ENCODE peak calls at places on chromosomes 13 and 19, in six cellular contexts. T, I, O, V, H and X are unnamed samples. For H3K4me1, the result is how much of the 10 kb centered on the place peaks cover.

GRCh38 chr19:653425-653824 is 9.6 kb downstream of the RNF126 start:
- ATAC-seq in T (no peak), I (no peak), O (no peak), V (no peak), H (no peak), X (no peak)

GRCh38 chr13:103200118-103200885 is 134.1 kb upstream of the SLC10A2 start:
- ATAC-seq in T (no peak), I (no peak), O (no peak), V (no peak), H (no peak), X (no peak)

GRCh38 chr13:44421853-44422525 is 48.4 kb downstream of the SERP2 start:
- ATAC-seq in T (peak), I (no peak), O (no peak), V (no peak), H (no peak), X (no peak)

GRCh38 chr13:48496796-48497195 is 36.1 kb downstream of the RCBTB2 start:
- ATAC-seq in T (no peak), I (no peak), O (no peak), V (no peak), H (no peak), X (no peak)

GRCh38 chr19:9205506-9206113 is 13.8 kb downstream of the OR7D4 start:
- ATAC-seq in T (peak), I (peak), O (no peak), V (peak), H (peak), X (peak)

GRCh38 chr13:76775031-76775740 is 111.0 kb downstream of the KCTD12 start:
- ATAC-seq in T (no peak), I (no peak), O (no peak), V (no peak), H (no peak), X (peak)

GRCh38 chr19:45865269-45865948 is 1.3 kb downstream of the FOXA3 start:
- ATAC-seq in T (no peak), I (no peak), O (no peak), V (no peak), H (no peak), X (no peak)

GRCh38 chr13:77860621-77861020 is 58.0 kb downstream of the EDNRB start:
- ATAC-seq in T (no peak), I (peak), O (no peak), V (no peak), H (no peak), X (no peak)

GRCh38 chr13:99628442-99628841 is 127.2 kb downstream of the TM9SF2 start:
- ATAC-seq in T (no peak), I (no peak), O (no peak), V (no peak), H (no peak), X (no peak)

GRCh38 chr19:53644061-53644816 is 12.4 kb downstream of the DPRX start:
- ATAC-seq in T (no peak), I (no peak), O (no peak), V (no peak), H (no peak), X (no peak)

GRCh38 chr13:51538626-51539179 is 45.6 kb upstream of the WDFY2 start:
- ATAC-seq in T (no peak), I (peak), O (no peak), V (no peak), H (no peak), X (no peak)

GRCh38 chr13:103898481-103898880 is 832.3 kb upstream of the SLC10A2 start:
- ATAC-seq in T (no peak), I (no peak), O (no peak), V (no peak), H (no peak), X (no peak)

GRCh38 chr19:50325310-50326100 is 3.7 kb downstream of the KCNC3 start:
- ATAC-seq in T (peak), I (peak), O (peak), V (peak), H (peak), X (no peak)

GRCh38 chr19:50322234-50322633 is 6.9 kb downstream of the KCNC3 start:
- ATAC-seq in T (no peak), I (no peak), O (no peak), V (no peak), H (no peak), X (no peak)

GRCh38 chr19:50322931-50323781 is 6.0 kb downstream of the KCNC3 start:
- ATAC-seq in T (no peak), I (no peak), O (no peak), V (no peak), H (no peak), X (no peak)

GRCh38 chr19:50324331-50324730 is 4.8 kb downstream of the KCNC3 start:
- ATAC-seq in T (no peak), I (no peak), O (no peak), V (no peak), H (no peak), X (no peak)

DNA sequence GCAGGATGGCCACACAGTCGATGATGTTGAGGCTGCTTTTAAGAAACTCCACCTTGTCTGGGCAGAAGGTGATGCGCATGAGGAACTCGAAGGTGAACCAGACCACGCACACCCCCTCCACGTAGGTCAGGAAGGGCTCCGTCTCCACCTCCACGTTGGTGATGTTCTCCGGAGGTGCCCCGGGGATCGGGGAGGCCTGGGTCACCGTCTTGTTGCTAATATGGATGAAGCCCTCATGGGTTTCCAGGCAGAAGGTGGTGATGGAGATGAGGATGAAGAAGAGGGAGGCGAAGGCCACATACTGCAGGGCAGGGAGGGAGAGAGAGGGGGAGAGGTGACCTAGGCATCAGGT is 5.4 kb downstream of the KCNC3 start:
- ATAC-seq in T (no peak), I (no peak), O (no peak), V (no peak), H (no peak), X (no peak)
- TF ChIP-seq EP300 in T (no peak), I (no peak), O (no peak), V (no peak), H (no peak), X (no peak)

DNA sequence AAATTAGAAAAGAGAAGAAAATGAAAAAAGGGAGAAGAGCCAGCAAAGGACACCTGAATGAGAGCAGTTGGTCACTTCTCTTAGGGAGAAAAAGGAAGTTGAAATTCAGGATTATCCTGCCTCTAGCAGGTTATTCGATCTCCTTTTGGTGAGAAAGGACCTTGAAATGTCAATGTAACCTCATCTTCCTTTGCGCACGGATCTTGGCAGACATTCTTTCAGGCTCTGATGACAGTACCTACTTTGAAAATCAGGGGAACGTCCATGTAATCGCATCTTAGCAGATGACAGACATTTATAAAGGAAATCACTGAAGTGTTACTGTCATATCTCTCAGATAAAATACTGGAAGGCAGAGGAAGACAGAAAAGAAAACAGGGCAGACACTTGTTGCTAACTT is 36.7 kb downstream of the FRY start:
- ATAC-seq in T (no peak), I (no peak), O (no peak), V (no peak), H (no peak), X (no peak)
- H3K4me1 ChIP-seq in T (half or more), I (under half), O (under half), V (under half), H (under half), X (under half)

GRCh38 chr13:67100723-67101122 is 129.4 kb downstream of the PCDH9 start:
- ATAC-seq in T (no peak), I (no peak), O (peak), V (peak), H (no peak), X (no peak)
- TF ChIP-seq EP300 in T (no peak), I (no peak), O (no peak), V (no peak), H (no peak), X (no peak)

GRCh38 chr19:46979103-46979769 is 40.4 kb upstream of the NPAS1 start:
- ATAC-seq in T (no peak), I (no peak), O (no peak), V (no peak), H (no peak), X (no peak)

GRCh38 chr19:46975918-46976782 is 43.5 kb upstream of the NPAS1 start:
- ATAC-seq in T (peak), I (peak), O (peak), V (peak), H (no peak), X (peak)

GRCh38 chr19:46976845-46977320 is 42.8 kb upstream of the NPAS1 start:
- ATAC-seq in T (peak), I (peak), O (peak), V (peak), H (no peak), X (peak)

GRCh38 chr19:46978470-46978869 is 41.2 kb upstream of the NPAS1 start:
- ATAC-seq in T (no peak), I (no peak), O (no peak), V (no peak), H (no peak), X (no peak)

GRCh38 chr19:46977548-46977947 is 42.1 kb upstream of the NPAS1 start:
- ATAC-seq in T (no peak), I (no peak), O (no peak), V (no peak), H (no peak), X (no peak)
- H3K4me1 ChIP-seq in T (under half), I (half or more), O (under half), V (under half), H (under half), X (half or more)